ENCODE peak calls at places on chromosomes 2 and 18, in five cellular contexts. E is GM20000, Q is kidney epithelial cell, G is bronchial epithelial cell, Y is foreskin fibroblast. D is an unnamed sample.

GRCh38 chr2:26970244-26970927 is at the start of gene MAPRE3:
- DNase-seq in E (peak), Q (no peak), G (peak), Y (peak), D (peak)

GRCh38 chr2:54479422-54479821 is 23.3 kb downstream of the SPTBN1 start:
- DNase-seq in E (no peak), Q (no peak), G (peak), Y (no peak), D (no peak)

GRCh38 chr18:44325903-44326650 is 354.6 kb upstream of the SETBP1 start:
- DNase-seq in E (peak), Q (no peak), G (peak), Y (peak), D (no peak)

GRCh38 chr18:72543362-72544055 is 633 bp downstream of the CBLN2 start:
- DNase-seq in E (no peak), Q (no peak), G (no peak), Y (peak), D (no peak)

GRCh38 chr2:38074047-38074774 is 1.7 kb downstream of the CYP1B1 start:
- DNase-seq in E (peak), Q (no peak), G (no peak), Y (no peak), D (no peak)

GRCh38 chr2:217713395-217714267 is 289.2 kb downstream of the TNS1 start:
- DNase-seq in E (peak), Q (no peak), G (peak), Y (peak), D (peak)

GRCh38 chr2:53877556-53877955 is 17.8 kb upstream of the GPR75 start:
- DNase-seq in E (no peak), Q (no peak), G (no peak), Y (peak), D (no peak)

GRCh38 chr2:86519349-86519748 is 43.9 kb downstream of the CHMP3 start:
- DNase-seq in E (no peak), Q (no peak), G (no peak), Y (peak), D (no peak)

GRCh38 chr2:30412392-30413321 is 34.4 kb upstream of the LCLAT1 start:
- DNase-seq in E (no peak), Q (no peak), G (no peak), Y (peak), D (no peak)

GRCh38 chr2:136130511-136130910 is 12.6 kb upstream of the CXCR4 start:
- DNase-seq in E (no peak), Q (no peak), G (no peak), Y (no peak), D (no peak)

GRCh38 chr18:47397671-47398319 is 146.3 kb upstream of the SKOR2 start:
- DNase-seq in E (peak), Q (no peak), G (no peak), Y (no peak), D (no peak)

GRCh38 chr2:119184512-119184911 is 26.0 kb upstream of the C1QL2 start:
- DNase-seq in E (no peak), Q (no peak), G (peak), Y (peak), D (no peak)

GRCh38 chr18:67568166-67568565 is 51.6 kb upstream of the DSEL start:
- DNase-seq in E (no peak), Q (no peak), G (peak), Y (no peak), D (no peak)

GRCh38 chr2:163752252-163752651 is 16.4 kb upstream of the FIGN start:
- DNase-seq in E (no peak), Q (no peak), G (peak), Y (no peak), D (no peak)

GRCh38 chr2:60540054-60540453 is 13.4 kb downstream of the BCL11A start:
- DNase-seq in E (no peak), Q (no peak), G (no peak), Y (no peak), D (no peak)

GRCh38 chr18:62590799-62591640 is 68.2 kb downstream of the ZCCHC2 start:
- DNase-seq in E (no peak), Q (no peak), G (no peak), Y (no peak), D (no peak)

GRCh38 chr2:161995553-161996016 is 78.4 kb downstream of the DPP4 start:
- DNase-seq in E (no peak), Q (no peak), G (no peak), Y (peak), D (no peak)

GRCh38 chr18:79393626-79394401 is 1.9 kb upstream of the NFATC1 start:
- DNase-seq in E (peak), Q (peak), G (peak), Y (peak), D (peak)

GRCh38 chr18:61388010-61388409 is 54.8 kb downstream of the CDH20 start:
- DNase-seq in E (no peak), Q (no peak), G (no peak), Y (peak), D (no peak)

GRCh38 chr2:140893685-140894084 is 1237.1 kb downstream of the LRP1B start:
- DNase-seq in E (no peak), Q (no peak), G (peak), Y (peak), D (no peak)

GRCh38 chr18:32760391-32760790 is 12.4 kb downstream of the KLHL14 start:
- DNase-seq in E (peak), Q (no peak), G (no peak), Y (no peak), D (no peak)

GRCh38 chr18:42038936-42039335 is 83.9 kb downstream of the PIK3C3 start:
- DNase-seq in E (no peak), Q (peak), G (peak), Y (peak), D (no peak)

GRCh38 chr2:143410097-143410897 is 281.1 kb downstream of the ARHGAP15 start:
- DNase-seq in E (no peak), Q (no peak), G (no peak), Y (peak), D (no peak)

GRCh38 chr2:122884889-122885288 is 1129.4 kb downstream of the TSN start:
- DNase-seq in E (no peak), Q (no peak), G (no peak), Y (no peak), D (no peak)

GRCh38 chr2:80070587-80070986 is 234.0 kb downstream of the LRRTM1 start:
- DNase-seq in E (no peak), Q (no peak), G (no peak), Y (no peak), D (no peak)

GRCh38 chr2:175955168-175955567 is 46.9 kb downstream of the LNPK start:
- DNase-seq in E (no peak), Q (no peak), G (no peak), Y (no peak), D (no peak)

GRCh38 chr2:12884713-12885282 is 168.1 kb downstream of the TRIB2 start:
- DNase-seq in E (no peak), Q (peak), G (peak), Y (peak), D (no peak)

GRCh38 chr2:186348200-186348599 is 137.9 kb upstream of the ZC3H15 start:
- DNase-seq in E (no peak), Q (no peak), G (peak), Y (no peak), D (no peak)

GRCh38 chr2:60092781-60093180 is 460.7 kb downstream of the BCL11A start:
- DNase-seq in E (no peak), Q (no peak), G (no peak), Y (no peak), D (no peak)

GRCh38 chr2:84033347-84033974 is 425.6 kb downstream of the SUCLG1 start:
- DNase-seq in E (no peak), Q (no peak), G (peak), Y (no peak), D (no peak)

GRCh38 chr2:105612049-105612448 is 132.7 kb upstream of the NCK2 start:
- DNase-seq in E (no peak), Q (no peak), G (no peak), Y (no peak), D (no peak)

GRCh38 chr2:206635016-206635415 is 7.3 kb upstream of the FAM237A start:
- DNase-seq in E (no peak), Q (no peak), G (no peak), Y (no peak), D (no peak)

GRCh38 chr2:111698743-111699554 is 185.0 kb downstream of the ANAPC1 start:
- DNase-seq in E (no peak), Q (peak), G (peak), Y (peak), D (peak)
- TF ChIP-seq CTCF in E (no peak), Q (peak), G (peak), Y (peak), D (peak)

DNA sequence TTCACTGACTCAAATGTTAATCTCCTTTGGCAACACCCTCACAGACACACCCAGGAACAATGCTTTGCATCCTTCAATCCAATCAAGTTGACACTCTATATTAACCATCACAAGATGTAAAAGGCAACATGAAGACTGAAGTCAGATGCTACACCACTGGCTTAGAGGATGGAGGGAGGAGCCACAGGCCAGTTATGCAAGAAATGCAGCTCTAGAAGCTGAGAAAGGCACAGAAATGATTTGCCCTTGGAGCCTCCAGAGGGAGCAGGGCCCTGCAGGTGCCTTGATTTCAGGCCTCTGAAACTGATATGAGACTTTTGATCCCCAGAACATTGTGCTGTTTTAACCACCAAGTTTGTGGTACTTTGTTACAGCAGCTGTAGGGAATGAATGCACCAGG is 276.3 kb downstream of the KCNS3 start:
- DNase-seq in E (no peak), Q (no peak), G (no peak), Y (no peak), D (no peak)
- TF ChIP-seq CTCF in E (no peak), Q (no peak), G (no peak), Y (peak), D (no peak)

GRCh38 chr2:100554788-100555407 is 7.9 kb upstream of the PDCL3 start:
- DNase-seq in E (no peak), Q (no peak), G (no peak), Y (no peak), D (no peak)
- TF ChIP-seq CTCF in E (no peak), Q (no peak), G (no peak), Y (no peak), D (no peak)

GRCh38 chr2:81894451-81894990 is 1590.0 kb upstream of the LRRTM1 start:
- DNase-seq in E (no peak), Q (peak), G (peak), Y (peak), D (no peak)
- TF ChIP-seq CTCF in E (no peak), Q (peak), G (no peak), Y (no peak), D (no peak)

GRCh38 chr2:15546297-15547098 is 14.6 kb downstream of the NBAS start:
- DNase-seq in E (no peak), Q (no peak), G (no peak), Y (no peak), D (no peak)
- TF ChIP-seq CTCF in E (no peak), Q (peak), G (peak), Y (peak), D (no peak)

GRCh38 chr18:23784811-23785245 is 95.6 kb downstream of the LAMA3 start:
- DNase-seq in E (no peak), Q (peak), G (peak), Y (peak), D (no peak)

GRCh38 chr18:23776306-23776705 is 87.1 kb downstream of the LAMA3 start:
- DNase-seq in E (no peak), Q (no peak), G (no peak), Y (peak), D (no peak)

GRCh38 chr18:23778828-23779227 is 89.6 kb downstream of the LAMA3 start:
- DNase-seq in E (no peak), Q (no peak), G (no peak), Y (no peak), D (no peak)

GRCh38 chr18:23779696-23780303 is 90.5 kb downstream of the LAMA3 start:
- DNase-seq in E (no peak), Q (peak), G (peak), Y (peak), D (no peak)
- TF ChIP-seq CTCF in E (no peak), Q (peak), G (no peak), Y (no peak), D (no peak)

D was measured in CD14-positive monocyte.